ENCODE peak calls at places on chromosomes 6 and 20, in five cellular contexts. One of them, this sample, is unnamed.

GRCh38 chr6:52514514-52514913 is 62.3 kb downstream of the TRAM2 start:
- DNase-seq in cardiac fibroblast: peak; percentile 90
- DNase-seq in NB4: peak; percentile 81
- DNase-seq in fibroblast of mammary gland: peak; percentile 96
- DNase-seq in omental fat pad: no peak
- DNase-seq in this sample: no peak

GRCh38 chr20:58023346-58023745 is 205.1 kb downstream of the ANKRD60 start:
- DNase-seq in cardiac fibroblast: no peak
- DNase-seq in NB4: no peak
- DNase-seq in fibroblast of mammary gland: no peak
- DNase-seq in omental fat pad: no peak
- DNase-seq in this sample: no peak

GRCh38 chr20:38201356-38201755 is 36.3 kb upstream of the TGM2 start:
- DNase-seq in cardiac fibroblast: peak; percentile 60
- DNase-seq in NB4: peak; percentile 79
- DNase-seq in fibroblast of mammary gland: peak; percentile 93
- DNase-seq in omental fat pad: no peak
- DNase-seq in this sample: no peak

GRCh38 chr20:50037575-50037974 is 54.8 kb downstream of the SNAI1 start:
- DNase-seq in cardiac fibroblast: no peak
- DNase-seq in NB4: no peak
- DNase-seq in fibroblast of mammary gland: no peak
- DNase-seq in omental fat pad: no peak
- DNase-seq in this sample: no peak

GRCh38 chr6:75493400-75494064 is at the start of gene FILIP1:
- DNase-seq in cardiac fibroblast: peak; percentile 82
- DNase-seq in NB4: no peak
- DNase-seq in fibroblast of mammary gland: peak; percentile 40
- DNase-seq in omental fat pad: no peak
- DNase-seq in this sample: peak; percentile 18

GRCh38 chr20:51563597-51564332 is 21.2 kb upstream of the NFATC2 start:
- DNase-seq in cardiac fibroblast: peak; percentile 87
- DNase-seq in NB4: peak; percentile 67
- DNase-seq in fibroblast of mammary gland: peak; percentile 80
- DNase-seq in omental fat pad: peak; percentile 38
- DNase-seq in this sample: peak; percentile 49

GRCh38 chr6:220312-220711 is 72.0 kb upstream of the DUSP22 start:
- DNase-seq in cardiac fibroblast: no peak
- DNase-seq in NB4: no peak
- DNase-seq in fibroblast of mammary gland: no peak
- DNase-seq in omental fat pad: no peak
- DNase-seq in this sample: no peak

GRCh38 chr6:44022296-44022661 is 105.0 kb downstream of the MRPL14 start:
- DNase-seq in cardiac fibroblast: peak; percentile 47
- DNase-seq in NB4: peak; percentile 51
- DNase-seq in fibroblast of mammary gland: peak; percentile 72
- DNase-seq in omental fat pad: peak; percentile 23
- DNase-seq in this sample: no peak

GRCh38 chr6:18343741-18344140 is 43.4 kb upstream of the RNF144B start:
- DNase-seq in cardiac fibroblast: peak; percentile 14
- DNase-seq in NB4: no peak
- DNase-seq in fibroblast of mammary gland: peak; percentile 82
- DNase-seq in omental fat pad: no peak
- DNase-seq in this sample: no peak

GRCh38 chr6:163260111-163260895 is 154.2 kb upstream of the QKI start:
- DNase-seq in cardiac fibroblast: peak; percentile 63
- DNase-seq in NB4: peak; percentile 43
- DNase-seq in fibroblast of mammary gland: peak; percentile 15
- DNase-seq in omental fat pad: no peak
- DNase-seq in this sample: no peak

GRCh38 chr20:32737371-32738223 is 5.7 kb downstream of the COMMD7 start:
- DNase-seq in cardiac fibroblast: peak; percentile 67
- DNase-seq in NB4: peak; percentile 24
- DNase-seq in fibroblast of mammary gland: peak; percentile 87
- DNase-seq in omental fat pad: no peak
- DNase-seq in this sample: no peak

GRCh38 chr20:4112490-4113420 is 97.4 kb upstream of the RNF24 start:
- DNase-seq in cardiac fibroblast: peak; percentile 85
- DNase-seq in NB4: no peak
- DNase-seq in fibroblast of mammary gland: peak; percentile 66
- DNase-seq in omental fat pad: no peak
- DNase-seq in this sample: no peak

GRCh38 chr6:1930356-1930755 is 315.0 kb downstream of the GMDS start:
- DNase-seq in cardiac fibroblast: peak; percentile 16
- DNase-seq in NB4: no peak
- DNase-seq in fibroblast of mammary gland: no peak
- DNase-seq in omental fat pad: no peak
- DNase-seq in this sample: no peak

GRCh38 chr6:43827898-43828297 is 57.9 kb downstream of the VEGFA start:
- DNase-seq in cardiac fibroblast: no peak
- DNase-seq in NB4: no peak
- DNase-seq in fibroblast of mammary gland: no peak
- DNase-seq in omental fat pad: no peak
- DNase-seq in this sample: no peak

GRCh38 chr20:58905236-58905635 is 52.7 kb downstream of the GNAS start:
- DNase-seq in cardiac fibroblast: no peak
- DNase-seq in NB4: no peak
- DNase-seq in fibroblast of mammary gland: no peak
- DNase-seq in omental fat pad: no peak
- DNase-seq in this sample: no peak

GRCh38 chr6:168134399-168135201 is 55.6 kb upstream of the FRMD1 start:
- DNase-seq in cardiac fibroblast: no peak
- DNase-seq in NB4: no peak
- DNase-seq in fibroblast of mammary gland: no peak
- DNase-seq in omental fat pad: no peak
- DNase-seq in this sample: no peak

GRCh38 chr6:122289721-122290501 is 109.5 kb upstream of the HSF2 start:
- DNase-seq in cardiac fibroblast: peak; percentile 14
- DNase-seq in NB4: peak; percentile 29
- DNase-seq in fibroblast of mammary gland: peak; percentile 36
- DNase-seq in omental fat pad: no peak
- DNase-seq in this sample: peak; percentile 4

GRCh38 chr20:51966296-51966971 is 164.1 kb upstream of the SALL4 start:
- DNase-seq in cardiac fibroblast: peak; percentile 81
- DNase-seq in NB4: peak; percentile 56
- DNase-seq in fibroblast of mammary gland: peak; percentile 78
- DNase-seq in omental fat pad: no peak
- DNase-seq in this sample: peak; percentile 68

GRCh38 chr6:24908555-24908954 is 27.2 kb downstream of the RIPOR2 start:
- DNase-seq in cardiac fibroblast: peak; percentile 18
- DNase-seq in NB4: no peak
- DNase-seq in fibroblast of mammary gland: peak; percentile 47
- DNase-seq in omental fat pad: no peak
- DNase-seq in this sample: no peak

GRCh38 chr6:24911983-24912382 is 23.8 kb downstream of the RIPOR2 start:
- DNase-seq in cardiac fibroblast: no peak
- DNase-seq in NB4: no peak
- DNase-seq in fibroblast of mammary gland: no peak
- DNase-seq in omental fat pad: no peak
- DNase-seq in this sample: no peak

GRCh38 chr6:24909281-24910216 is 26.2 kb downstream of the RIPOR2 start:
- DNase-seq in cardiac fibroblast: no peak
- DNase-seq in NB4: no peak
- DNase-seq in fibroblast of mammary gland: no peak
- DNase-seq in omental fat pad: no peak
- DNase-seq in this sample: no peak

GRCh38 chr6:24910850-24911712 is 24.7 kb downstream of the RIPOR2 start:
- DNase-seq in cardiac fibroblast: peak; percentile 72
- DNase-seq in NB4: peak; percentile 37
- DNase-seq in fibroblast of mammary gland: peak; percentile 27
- DNase-seq in omental fat pad: no peak
- DNase-seq in this sample: peak; percentile 36

GRCh38 chr6:24910331-24910849 is 25.4 kb downstream of the RIPOR2 start:
- DNase-seq in cardiac fibroblast: peak; percentile 37
- DNase-seq in NB4: no peak
- DNase-seq in fibroblast of mammary gland: no peak
- DNase-seq in omental fat pad: no peak
- DNase-seq in this sample: peak; percentile 10
- TF ChIP-seq CTCF in cardiac fibroblast: no peak
- TF ChIP-seq CTCF in NB4: no peak
- TF ChIP-seq CTCF in fibroblast of mammary gland: no peak
- TF ChIP-seq CTCF in omental fat pad: no peak
- TF ChIP-seq CTCF in this sample: no peak

GRCh38 chr6:112935402-112936078 is 588.4 kb downstream of the RFPL4B start:
- DNase-seq in cardiac fibroblast: no peak
- DNase-seq in NB4: no peak
- DNase-seq in fibroblast of mammary gland: no peak
- DNase-seq in omental fat pad: no peak
- DNase-seq in this sample: no peak
- TF ChIP-seq CTCF in cardiac fibroblast: no peak
- TF ChIP-seq CTCF in NB4: no peak
- TF ChIP-seq CTCF in fibroblast of mammary gland: no peak
- TF ChIP-seq CTCF in omental fat pad: no peak
- TF ChIP-seq CTCF in this sample: no peak

GRCh38 chr6:169454204-169454871 is 200.7 kb upstream of the THBS2 start:
- DNase-seq in cardiac fibroblast: peak; percentile 56
- DNase-seq in NB4: peak; percentile 20
- DNase-seq in fibroblast of mammary gland: peak; percentile 92
- DNase-seq in omental fat pad: no peak
- DNase-seq in this sample: no peak
- TF ChIP-seq CTCF in cardiac fibroblast: no peak
- TF ChIP-seq CTCF in NB4: no peak
- TF ChIP-seq CTCF in fibroblast of mammary gland: no peak
- TF ChIP-seq CTCF in omental fat pad: no peak
- TF ChIP-seq CTCF in this sample: no peak

DNA sequence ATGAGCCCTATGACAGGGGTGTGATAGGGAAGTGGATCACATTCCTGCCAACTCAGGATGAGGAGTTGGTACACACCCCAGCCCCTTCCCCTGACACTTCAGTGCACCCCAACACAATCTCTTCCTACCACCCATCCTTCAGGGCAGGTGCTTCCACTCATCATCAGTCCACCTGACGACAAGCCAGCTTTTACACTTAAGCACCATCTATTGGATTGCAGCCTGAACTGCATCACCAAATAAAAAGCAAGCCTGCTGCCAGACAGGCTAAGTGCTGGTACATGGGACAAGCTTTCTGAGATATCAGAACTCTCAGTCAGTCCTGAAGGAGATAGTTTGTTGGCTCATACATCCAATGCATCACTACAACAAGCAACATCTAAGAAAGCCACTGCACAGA is 69.0 kb upstream of the TMEM200A start:
- DNase-seq in cardiac fibroblast: no peak
- DNase-seq in NB4: no peak
- DNase-seq in fibroblast of mammary gland: no peak
- DNase-seq in omental fat pad: no peak
- DNase-seq in this sample: no peak
- TF ChIP-seq CTCF in cardiac fibroblast: peak; percentile 5
- TF ChIP-seq CTCF in NB4: no peak
- TF ChIP-seq CTCF in fibroblast of mammary gland: no peak
- TF ChIP-seq CTCF in omental fat pad: no peak
- TF ChIP-seq CTCF in this sample: no peak

GRCh38 chr6:90285611-90286381 is 10.8 kb downstream of the BACH2 start:
- DNase-seq in cardiac fibroblast: peak; percentile 85
- DNase-seq in NB4: peak; percentile 87
- DNase-seq in fibroblast of mammary gland: peak; percentile 94
- DNase-seq in omental fat pad: peak; percentile 45
- DNase-seq in this sample: peak; percentile 34

GRCh38 chr6:90286884-90287488 is 9.7 kb downstream of the BACH2 start:
- DNase-seq in cardiac fibroblast: peak; percentile 38
- DNase-seq in NB4: peak; percentile 63
- DNase-seq in fibroblast of mammary gland: peak; percentile 65
- DNase-seq in omental fat pad: no peak
- DNase-seq in this sample: peak; percentile 57

GRCh38 chr6:90288404-90288803 is 8.2 kb downstream of the BACH2 start:
- DNase-seq in cardiac fibroblast: no peak
- DNase-seq in NB4: peak; percentile 18
- DNase-seq in fibroblast of mammary gland: peak; percentile 53
- DNase-seq in omental fat pad: no peak
- DNase-seq in this sample: no peak

GRCh38 chr6:90284745-90285481 is 11.7 kb downstream of the BACH2 start:
- DNase-seq in cardiac fibroblast: peak; percentile 3
- DNase-seq in NB4: peak; percentile 65
- DNase-seq in fibroblast of mammary gland: peak; percentile 76
- DNase-seq in omental fat pad: no peak
- DNase-seq in this sample: no peak

GRCh38 chr6:90284236-90284744 is 12.4 kb downstream of the BACH2 start:
- DNase-seq in cardiac fibroblast: peak; percentile 77
- DNase-seq in NB4: peak; percentile 85
- DNase-seq in fibroblast of mammary gland: peak; percentile 91
- DNase-seq in omental fat pad: no peak
- DNase-seq in this sample: no peak
- TF ChIP-seq CTCF in cardiac fibroblast: peak; percentile 28
- TF ChIP-seq CTCF in NB4: no peak
- TF ChIP-seq CTCF in fibroblast of mammary gland: peak; percentile 36
- TF ChIP-seq CTCF in omental fat pad: no peak
- TF ChIP-seq CTCF in this sample: no peak

This sample was measured in endothelial cell.